ENCODE peak calls at places on chromosomes 7 and 10, in four cellular contexts. L, U, G and J are unnamed samples. For H3K4me1, the result is how much of the 10 kb centered on the place peaks cover.

GRCh38 chr10:33056828-33057227 is 98.8 kb upstream of the ITGB1 start:
- DNase-seq in G (no peak), L (no peak), U (no peak), J (no peak)

GRCh38 chr7:2107386-2108085 is 125.2 kb downstream of the MAD1L1 start:
- DNase-seq in U (no peak), G (no peak), L (no peak), J (no peak)

GRCh38 chr7:129783097-129783919 is 169.5 kb downstream of the UBE2H start:
- DNase-seq in U (no peak), L (no peak), G (no peak), J (no peak)

GRCh38 chr10:74333174-74333573 is 182.2 kb downstream of the ADK start:
- DNase-seq in U (no peak), G (no peak), L (no peak), J (no peak)

GRCh38 chr7:30750574-30751256 is 1.2 kb upstream of the INMT start:
- DNase-seq in L (peak), U (no peak), G (no peak), J (peak)

GRCh38 chr10:52308251-52309031 is 5.6 kb upstream of the DKK1 start:
- DNase-seq in G (peak), L (peak), U (peak), J (peak)

GRCh38 chr10:93357680-93358079 is 124.5 kb downstream of the MYOF start:
- DNase-seq in G (peak), U (peak), L (no peak), J (no peak)

GRCh38 chr10:6659451-6659850 is 79.4 kb upstream of the PRKCQ start:
- DNase-seq in U (no peak), G (no peak), L (no peak), J (no peak)

GRCh38 chr10:129771576-129772471 is 192.2 kb downstream of the EBF3 start:
- DNase-seq in G (no peak), L (peak), U (no peak), J (no peak)

GRCh38 chr7:27349621-27350020 is 107.0 kb downstream of the EVX1 start:
- DNase-seq in L (no peak), G (no peak), U (no peak), J (no peak)

GRCh38 chr10:28328346-28328745 is 25.5 kb upstream of the MPP7 start:
- DNase-seq in G (no peak), U (no peak), L (no peak), J (no peak)

GRCh38 chr10:48790740-48791044 is 106.0 kb downstream of the WDFY4 start:
- DNase-seq in U (no peak), G (no peak), L (no peak), J (no peak)

GRCh38 chr7:84490661-84491060 is 296.1 kb upstream of the SEMA3A start:
- DNase-seq in L (no peak), U (no peak), G (no peak), J (no peak)

GRCh38 chr7:93828260-93828659 is 62.3 kb downstream of the TFPI2 start:
- DNase-seq in L (no peak), U (no peak), G (no peak), J (no peak)

GRCh38 chr10:75395955-75396860 is 5.4 kb downstream of the ZNF503 start:
- DNase-seq in G (peak), U (no peak), L (no peak), J (peak)
- H3K4me3 ChIP-seq in G (peak), U (no peak), L (peak), J (peak)

DNA sequence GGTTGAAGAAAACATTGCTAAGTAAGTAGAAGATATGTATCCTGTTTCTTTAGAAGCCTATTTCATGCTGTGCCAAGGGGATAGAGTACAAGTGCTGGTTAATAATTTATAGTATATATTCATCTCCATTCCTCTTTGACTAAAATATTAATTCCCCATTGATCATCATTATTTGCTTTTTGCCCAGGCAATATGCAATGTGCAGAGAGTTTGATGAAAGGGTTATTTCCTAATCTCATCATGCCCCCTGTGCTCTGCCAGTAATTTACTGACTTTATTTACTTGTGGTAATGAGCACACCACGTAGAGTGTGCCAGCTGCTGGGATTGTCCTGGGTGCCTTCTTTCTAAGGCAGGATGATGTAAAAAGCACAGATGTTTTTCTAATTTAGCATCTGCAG is 180.9 kb downstream of the REEP3 start:
- DNase-seq in L (no peak), G (no peak), U (no peak), J (no peak)
- H3K4me1 ChIP-seq in L (under half), G (under half), U (half or more), J (under half)

GRCh38 chr10:122210481-122211265 is 60.4 kb upstream of the BTBD16 start:
- DNase-seq in U (no peak), G (no peak), L (no peak), J (no peak)
- H3K4me3 ChIP-seq in U (no peak), G (no peak), L (no peak), J (no peak)

GRCh38 chr10:124651402-124651887 is 92.7 kb downstream of the FAM53B start:
- DNase-seq in U (no peak), L (no peak), G (no peak), J (no peak)
- H3K4me1 ChIP-seq in U (under half), L (half or more), G (under half), J (under half)

GRCh38 chr10:119415121-119415520 is 127.4 kb downstream of the RGS10 start:
- DNase-seq in G (no peak), L (no peak), U (no peak), J (no peak)

GRCh38 chr10:119412244-119412750 is 130.2 kb downstream of the RGS10 start:
- DNase-seq in G (no peak), L (peak), U (no peak), J (peak)

GRCh38 chr10:119415536-119416527 is 126.7 kb downstream of the RGS10 start:
- DNase-seq in G (no peak), U (no peak), L (no peak), J (no peak)

GRCh38 chr10:119412831-119413737 is 129.4 kb downstream of the RGS10 start:
- DNase-seq in U (no peak), L (no peak), G (peak), J (no peak)

GRCh38 chr10:119413738-119414611 is 128.5 kb downstream of the RGS10 start:
- DNase-seq in G (peak), U (no peak), L (peak), J (no peak)
- H3K4me3 ChIP-seq in G (no peak), U (no peak), L (no peak), J (no peak)

DNA sequence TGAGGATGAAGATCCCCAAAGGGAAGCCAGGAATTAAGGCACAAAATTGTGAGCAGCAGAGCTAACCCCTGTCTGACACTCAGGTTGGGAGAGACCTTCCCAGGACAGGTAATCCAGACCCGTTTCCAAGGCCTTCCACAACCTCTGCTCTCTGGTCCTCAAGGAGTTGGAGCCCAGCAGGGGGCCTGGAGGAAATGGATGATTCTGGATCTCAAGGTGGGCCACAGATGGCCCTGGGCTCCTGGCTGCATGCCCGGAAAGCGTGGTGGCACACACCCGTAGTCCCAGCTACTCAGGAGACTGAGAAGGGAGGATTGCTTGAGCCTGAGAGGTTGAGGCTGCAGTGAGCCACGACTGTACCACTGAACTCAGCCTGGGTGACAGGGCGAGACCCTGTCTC is 42.3 kb downstream of the DPYSL4 start:
- DNase-seq in U (no peak), G (no peak), L (no peak), J (no peak)
- H3K4me1 ChIP-seq in U (under half), G (under half), L (under half), J (under half)

GRCh38 chr10:122461729-122462532 is 578 bp downstream of the HTRA1 start:
- DNase-seq in L (peak), G (peak), U (peak), J (no peak)
- H3K4me3 ChIP-seq in L (peak), G (peak), U (peak), J (peak)

GRCh38 chr10:110083884-110084283 is 76.1 kb downstream of the ADD3 start:
- DNase-seq in L (no peak), U (peak), G (no peak), J (no peak)
- H3K4me1 ChIP-seq in L (under half), U (under half), G (under half), J (under half)

GRCh38 chr10:79068203-79068561 is 584 bp upstream of the ZMIZ1 start:
- DNase-seq in G (no peak), U (no peak), L (no peak), J (no peak)
- H3K4me3 ChIP-seq in G (peak), U (peak), L (peak), J (no peak)

DNA sequence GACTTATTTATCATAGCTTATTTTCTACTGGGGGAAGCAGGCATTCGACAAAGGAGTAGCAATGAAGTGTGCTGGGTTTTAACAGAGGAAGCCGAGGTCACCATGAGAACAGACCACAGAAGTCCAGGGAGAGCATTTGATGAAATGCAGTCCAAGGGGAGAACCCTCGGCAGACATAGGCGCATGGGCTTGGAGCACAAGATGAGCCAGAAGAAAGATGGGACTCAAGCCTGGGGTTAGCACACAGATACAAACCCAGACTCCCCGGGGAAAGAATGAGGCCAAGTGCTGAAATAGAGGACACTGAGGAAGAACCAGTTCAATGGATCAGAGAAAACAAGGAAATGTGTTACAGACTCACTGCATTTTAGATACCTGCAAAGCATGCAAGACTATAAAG is 209.5 kb downstream of the FAM107B start:
- DNase-seq in U (no peak), G (no peak), L (no peak), J (no peak)
- H3K4me1 ChIP-seq in U (half or more), G (under half), L (under half), J (under half)